ENCODE peak calls at places on chromosomes 6 and 20, in eight cellular contexts. One of them, this sample, is unnamed.

GRCh38 chr20:64152906-64153305 is 11.3 kb upstream of the MYT1 start:
- DNase-seq in left ventricle myocardium inferior: no peak
- DNase-seq in HT-29: no peak
- DNase-seq in Kasumi-1: no peak
- DNase-seq in RPMI8226: no peak
- DNase-seq in dermis microvascular lymphatic vessel endothelial cell: no peak
- DNase-seq in LoVo: no peak
- DNase-seq in left colon: no peak
- DNase-seq in this sample: no peak

GRCh38 chr6:29568021-29568420 is 8.5 kb upstream of the UBD start:
- DNase-seq in left ventricle myocardium inferior: no peak
- DNase-seq in HT-29: no peak
- DNase-seq in Kasumi-1: no peak
- DNase-seq in RPMI8226: no peak
- DNase-seq in dermis microvascular lymphatic vessel endothelial cell: no peak
- DNase-seq in LoVo: no peak
- DNase-seq in left colon: no peak
- DNase-seq in this sample: no peak

GRCh38 chr6:137962725-137963124 is 95.7 kb downstream of the TNFAIP3 start:
- DNase-seq in left ventricle myocardium inferior: no peak
- DNase-seq in HT-29: no peak
- DNase-seq in Kasumi-1: no peak
- DNase-seq in RPMI8226: no peak
- DNase-seq in dermis microvascular lymphatic vessel endothelial cell: no peak
- DNase-seq in LoVo: no peak
- DNase-seq in left colon: no peak
- DNase-seq in this sample: no peak

GRCh38 chr20:25083773-25084615 is 2.1 kb upstream of the VSX1 start:
- DNase-seq in left ventricle myocardium inferior: no peak
- DNase-seq in HT-29: peak; percentile 33
- DNase-seq in Kasumi-1: no peak
- DNase-seq in RPMI8226: peak; percentile 53
- DNase-seq in dermis microvascular lymphatic vessel endothelial cell: no peak
- DNase-seq in LoVo: no peak
- DNase-seq in left colon: peak; percentile 48
- DNase-seq in this sample: no peak

GRCh38 chr6:2471474-2471873 is 226.1 kb upstream of the GMDS start:
- DNase-seq in left ventricle myocardium inferior: no peak
- DNase-seq in HT-29: no peak
- DNase-seq in Kasumi-1: no peak
- DNase-seq in RPMI8226: no peak
- DNase-seq in dermis microvascular lymphatic vessel endothelial cell: no peak
- DNase-seq in LoVo: no peak
- DNase-seq in left colon: peak; percentile 11
- DNase-seq in this sample: no peak

GRCh38 chr6:32655311-32655710 is 11.1 kb downstream of the HLA-DQB1 start:
- DNase-seq in left ventricle myocardium inferior: no peak
- DNase-seq in HT-29: no peak
- DNase-seq in Kasumi-1: no peak
- DNase-seq in RPMI8226: no peak
- DNase-seq in dermis microvascular lymphatic vessel endothelial cell: no peak
- DNase-seq in LoVo: no peak
- DNase-seq in left colon: no peak
- DNase-seq in this sample: no peak

GRCh38 chr6:85241515-85241914 is 208.4 kb upstream of the NT5E start:
- DNase-seq in left ventricle myocardium inferior: no peak
- DNase-seq in HT-29: no peak
- DNase-seq in Kasumi-1: no peak
- DNase-seq in RPMI8226: no peak
- DNase-seq in dermis microvascular lymphatic vessel endothelial cell: no peak
- DNase-seq in LoVo: no peak
- DNase-seq in left colon: no peak
- DNase-seq in this sample: no peak

GRCh38 chr6:37783831-37784584 is 35.5 kb upstream of the ZFAND3 start:
- DNase-seq in left ventricle myocardium inferior: peak; percentile 25
- DNase-seq in HT-29: no peak
- DNase-seq in Kasumi-1: no peak
- DNase-seq in RPMI8226: no peak
- DNase-seq in dermis microvascular lymphatic vessel endothelial cell: peak; percentile 33
- DNase-seq in LoVo: no peak
- DNase-seq in left colon: peak; percentile 25
- DNase-seq in this sample: peak; percentile 49

GRCh38 chr6:39426057-39426592 is 103.6 kb upstream of the KCNK16 start:
- DNase-seq in left ventricle myocardium inferior: no peak
- DNase-seq in HT-29: no peak
- DNase-seq in Kasumi-1: no peak
- DNase-seq in RPMI8226: no peak
- DNase-seq in dermis microvascular lymphatic vessel endothelial cell: peak; percentile 96
- DNase-seq in LoVo: no peak
- DNase-seq in left colon: no peak
- DNase-seq in this sample: no peak

GRCh38 chr20:32678948-32679347 is 5.2 kb upstream of the C20orf203 start:
- DNase-seq in left ventricle myocardium inferior: peak; percentile 56
- DNase-seq in HT-29: no peak
- DNase-seq in Kasumi-1: no peak
- DNase-seq in RPMI8226: peak; percentile 56
- DNase-seq in dermis microvascular lymphatic vessel endothelial cell: no peak
- DNase-seq in LoVo: no peak
- DNase-seq in left colon: no peak
- DNase-seq in this sample: no peak

GRCh38 chr20:38084425-38084951 is 50.9 kb downstream of the RPRD1B start:
- DNase-seq in left ventricle myocardium inferior: no peak
- DNase-seq in HT-29: peak; percentile 43
- DNase-seq in Kasumi-1: no peak
- DNase-seq in RPMI8226: no peak
- DNase-seq in dermis microvascular lymphatic vessel endothelial cell: peak; percentile 81
- DNase-seq in LoVo: no peak
- DNase-seq in left colon: no peak
- DNase-seq in this sample: peak; percentile 40

GRCh38 chr20:5660346-5660745 is 89.9 kb upstream of the SHLD1 start:
- DNase-seq in left ventricle myocardium inferior: no peak
- DNase-seq in HT-29: no peak
- DNase-seq in Kasumi-1: no peak
- DNase-seq in RPMI8226: no peak
- DNase-seq in dermis microvascular lymphatic vessel endothelial cell: no peak
- DNase-seq in LoVo: no peak
- DNase-seq in left colon: no peak
- DNase-seq in this sample: no peak

GRCh38 chr6:125867483-125867935 is 76.7 kb downstream of the NCOA7 start:
- DNase-seq in left ventricle myocardium inferior: no peak
- DNase-seq in HT-29: peak; percentile 14
- DNase-seq in Kasumi-1: no peak
- DNase-seq in RPMI8226: no peak
- DNase-seq in dermis microvascular lymphatic vessel endothelial cell: no peak
- DNase-seq in LoVo: peak; percentile 82
- DNase-seq in left colon: no peak
- DNase-seq in this sample: no peak

GRCh38 chr6:13327691-13328075 is 654 bp downstream of the TBC1D7 start:
- DNase-seq in left ventricle myocardium inferior: no peak
- DNase-seq in HT-29: no peak
- DNase-seq in Kasumi-1: peak; percentile 57
- DNase-seq in RPMI8226: peak; percentile 62
- DNase-seq in dermis microvascular lymphatic vessel endothelial cell: no peak
- DNase-seq in LoVo: no peak
- DNase-seq in left colon: no peak
- DNase-seq in this sample: no peak

GRCh38 chr6:12328701-12329100 is 38.5 kb downstream of the EDN1 start:
- DNase-seq in left ventricle myocardium inferior: no peak
- DNase-seq in HT-29: no peak
- DNase-seq in Kasumi-1: no peak
- DNase-seq in RPMI8226: no peak
- DNase-seq in dermis microvascular lymphatic vessel endothelial cell: no peak
- DNase-seq in LoVo: peak; percentile 51
- DNase-seq in left colon: no peak
- DNase-seq in this sample: no peak

GRCh38 chr20:38412877-38413577 is 22.1 kb downstream of the SNHG17 start:
- DNase-seq in left ventricle myocardium inferior: no peak
- DNase-seq in HT-29: no peak
- DNase-seq in Kasumi-1: no peak
- DNase-seq in RPMI8226: no peak
- DNase-seq in dermis microvascular lymphatic vessel endothelial cell: no peak
- DNase-seq in LoVo: no peak
- DNase-seq in left colon: no peak
- DNase-seq in this sample: no peak

GRCh38 chr6:24125980-24126379 is at the start of gene NRSN1:
- DNase-seq in left ventricle myocardium inferior: no peak
- DNase-seq in HT-29: no peak
- DNase-seq in Kasumi-1: peak; percentile 2
- DNase-seq in RPMI8226: peak; percentile 50
- DNase-seq in dermis microvascular lymphatic vessel endothelial cell: no peak
- DNase-seq in LoVo: no peak
- DNase-seq in left colon: peak; percentile 25
- DNase-seq in this sample: no peak

GRCh38 chr20:3686867-3687321 is 5.1 kb upstream of the ADAM33 start:
- DNase-seq in left ventricle myocardium inferior: peak; percentile 83
- DNase-seq in HT-29: no peak
- DNase-seq in Kasumi-1: no peak
- DNase-seq in RPMI8226: no peak
- DNase-seq in dermis microvascular lymphatic vessel endothelial cell: no peak
- DNase-seq in LoVo: peak; percentile 67
- DNase-seq in left colon: peak; percentile 66
- DNase-seq in this sample: peak; percentile 95

GRCh38 chr6:64983108-64983507 is 723.9 kb downstream of the EYS start:
- DNase-seq in left ventricle myocardium inferior: no peak
- DNase-seq in HT-29: no peak
- DNase-seq in Kasumi-1: no peak
- DNase-seq in RPMI8226: no peak
- DNase-seq in dermis microvascular lymphatic vessel endothelial cell: no peak
- DNase-seq in LoVo: no peak
- DNase-seq in left colon: no peak
- DNase-seq in this sample: no peak

GRCh38 chr6:160667854-160668481 is 3.9 kb upstream of the LPA start:
- DNase-seq in left ventricle myocardium inferior: no peak
- DNase-seq in HT-29: peak; percentile 44
- DNase-seq in Kasumi-1: peak; percentile 34
- DNase-seq in RPMI8226: peak; percentile 59
- DNase-seq in dermis microvascular lymphatic vessel endothelial cell: no peak
- DNase-seq in LoVo: peak; percentile 20
- DNase-seq in left colon: peak; percentile 18
- DNase-seq in this sample: no peak

GRCh38 chr20:22815584-22815983 is 219.5 kb upstream of the SSTR4 start:
- DNase-seq in left ventricle myocardium inferior: no peak
- DNase-seq in HT-29: no peak
- DNase-seq in Kasumi-1: no peak
- DNase-seq in RPMI8226: no peak
- DNase-seq in dermis microvascular lymphatic vessel endothelial cell: no peak
- DNase-seq in LoVo: no peak
- DNase-seq in left colon: no peak
- DNase-seq in this sample: no peak

GRCh38 chr6:33820243-33820642 is 16.4 kb upstream of the MLN start:
- DNase-seq in left ventricle myocardium inferior: no peak
- DNase-seq in HT-29: no peak
- DNase-seq in Kasumi-1: no peak
- DNase-seq in RPMI8226: no peak
- DNase-seq in dermis microvascular lymphatic vessel endothelial cell: no peak
- DNase-seq in LoVo: no peak
- DNase-seq in left colon: no peak
- DNase-seq in this sample: no peak

GRCh38 chr6:56475736-56476457 is 166.8 kb downstream of the DST start:
- DNase-seq in left ventricle myocardium inferior: peak; percentile 20
- DNase-seq in HT-29: peak; percentile 29
- DNase-seq in Kasumi-1: no peak
- DNase-seq in RPMI8226: no peak
- DNase-seq in dermis microvascular lymphatic vessel endothelial cell: peak; percentile 74
- DNase-seq in LoVo: no peak
- DNase-seq in left colon: no peak
- DNase-seq in this sample: peak; percentile 51

GRCh38 chr20:46150982-46151381 is 32.9 kb downstream of the CD40 start:
- DNase-seq in left ventricle myocardium inferior: no peak
- DNase-seq in HT-29: no peak
- DNase-seq in Kasumi-1: no peak
- DNase-seq in RPMI8226: no peak
- DNase-seq in dermis microvascular lymphatic vessel endothelial cell: no peak
- DNase-seq in LoVo: no peak
- DNase-seq in left colon: no peak
- DNase-seq in this sample: no peak

GRCh38 chr6:102387351-102388033 is 994.0 kb downstream of the GRIK2 start:
- DNase-seq in left ventricle myocardium inferior: no peak
- DNase-seq in HT-29: no peak
- DNase-seq in Kasumi-1: no peak
- DNase-seq in RPMI8226: no peak
- DNase-seq in dermis microvascular lymphatic vessel endothelial cell: no peak
- DNase-seq in LoVo: no peak
- DNase-seq in left colon: no peak
- DNase-seq in this sample: no peak

GRCh38 chr20:32481311-32482103 is 103.6 kb downstream of the NOL4L start:
- DNase-seq in left ventricle myocardium inferior: no peak
- DNase-seq in HT-29: no peak
- DNase-seq in Kasumi-1: no peak
- DNase-seq in RPMI8226: no peak
- DNase-seq in dermis microvascular lymphatic vessel endothelial cell: no peak
- DNase-seq in LoVo: no peak
- DNase-seq in left colon: peak; percentile 61
- DNase-seq in this sample: no peak

GRCh38 chr6:42393339-42393738 is 58.4 kb downstream of the TRERF1 start:
- DNase-seq in left ventricle myocardium inferior: no peak
- DNase-seq in HT-29: no peak
- DNase-seq in Kasumi-1: no peak
- DNase-seq in RPMI8226: no peak
- DNase-seq in dermis microvascular lymphatic vessel endothelial cell: no peak
- DNase-seq in LoVo: no peak
- DNase-seq in left colon: peak; percentile 27
- DNase-seq in this sample: no peak

GRCh38 chr6:6825986-6826901 is 237.7 kb downstream of the LY86 start:
- DNase-seq in left ventricle myocardium inferior: peak; percentile 56
- DNase-seq in HT-29: peak; percentile 31
- DNase-seq in Kasumi-1: peak; percentile 82
- DNase-seq in RPMI8226: peak; percentile 96
- DNase-seq in dermis microvascular lymphatic vessel endothelial cell: peak; percentile 85
- DNase-seq in LoVo: no peak
- DNase-seq in left colon: peak; percentile 71
- DNase-seq in this sample: no peak

GRCh38 chr20:50388733-50389436 is 121.3 kb upstream of the PTPN1 start:
- DNase-seq in left ventricle myocardium inferior: no peak
- DNase-seq in HT-29: peak; percentile 69
- DNase-seq in Kasumi-1: no peak
- DNase-seq in RPMI8226: no peak
- DNase-seq in dermis microvascular lymphatic vessel endothelial cell: no peak
- DNase-seq in LoVo: no peak
- DNase-seq in left colon: no peak
- DNase-seq in this sample: no peak

GRCh38 chr6:11009353-11009752 is 34.8 kb downstream of the ELOVL2 start:
- DNase-seq in left ventricle myocardium inferior: no peak
- DNase-seq in HT-29: no peak
- DNase-seq in Kasumi-1: no peak
- DNase-seq in RPMI8226: no peak
- DNase-seq in dermis microvascular lymphatic vessel endothelial cell: peak; percentile 14
- DNase-seq in LoVo: peak; percentile 45
- DNase-seq in left colon: no peak
- DNase-seq in this sample: no peak

GRCh38 chr6:135936606-135937005 is 85.1 kb downstream of the PDE7B start:
- DNase-seq in left ventricle myocardium inferior: no peak
- DNase-seq in HT-29: no peak
- DNase-seq in Kasumi-1: no peak
- DNase-seq in RPMI8226: no peak
- DNase-seq in dermis microvascular lymphatic vessel endothelial cell: peak; percentile 23
- DNase-seq in LoVo: no peak
- DNase-seq in left colon: no peak
- DNase-seq in this sample: no peak

GRCh38 chr20:19943021-19943659 is 74.0 kb upstream of the NAA20 start:
- DNase-seq in left ventricle myocardium inferior: no peak
- DNase-seq in HT-29: peak; percentile 61
- DNase-seq in Kasumi-1: peak; percentile 79
- DNase-seq in RPMI8226: no peak
- DNase-seq in dermis microvascular lymphatic vessel endothelial cell: peak; percentile 40
- DNase-seq in LoVo: no peak
- DNase-seq in left colon: no peak
- DNase-seq in this sample: no peak

GRCh38 chr6:3022765-3023662 is 23.3 kb downstream of the NQO2 start:
- DNase-seq in left ventricle myocardium inferior: no peak
- DNase-seq in HT-29: peak; percentile 55
- DNase-seq in Kasumi-1: peak; percentile 71
- DNase-seq in RPMI8226: peak; percentile 61
- DNase-seq in dermis microvascular lymphatic vessel endothelial cell: peak; percentile 23
- DNase-seq in LoVo: no peak
- DNase-seq in left colon: peak; percentile 45
- DNase-seq in this sample: no peak

GRCh38 chr6:13013681-13014550 is 297.3 kb downstream of the PHACTR1 start:
- DNase-seq in left ventricle myocardium inferior: peak; percentile 19
- DNase-seq in HT-29: no peak
- DNase-seq in Kasumi-1: no peak
- DNase-seq in RPMI8226: no peak
- DNase-seq in dermis microvascular lymphatic vessel endothelial cell: peak; percentile 21
- DNase-seq in LoVo: no peak
- DNase-seq in left colon: no peak
- DNase-seq in this sample: no peak

This sample was measured in uterus.